ENCODE peak calls at places on chromosomes 11 and 22, in eight cellular contexts. G is pancreas, V is AG10803, W is mesothelial cell of epicardium, E is K562, A is heart left ventricle, X is EH, Y is NCI-H1105. F is an unnamed sample.

GRCh38 chr11:94376841-94377240 is 24.4 kb downstream of the GPR83 start:
- DNase-seq in G (no peak), V (no peak), W (no peak), E (no peak), A (no peak), X (no peak), Y (no peak), F (no peak)

GRCh38 chr22:33325232-33326004 is 267.2 kb upstream of the SYN3 start:
- DNase-seq in G (no peak), V (no peak), W (no peak), E (no peak), A (no peak), X (no peak), Y (peak), F (no peak)

GRCh38 chr22:39233736-39234120 is 11.1 kb downstream of the PDGFB start:
- DNase-seq in G (no peak), V (no peak), W (no peak), E (no peak), A (peak), X (no peak), Y (no peak), F (no peak)

GRCh38 chr22:38180841-38181452 is 683 bp downstream of the PLA2G6 start:
- DNase-seq in G (peak), V (no peak), W (no peak), E (peak), A (peak), X (peak), Y (no peak), F (no peak)

GRCh38 chr22:21697866-21698265 is 32.1 kb downstream of the PPIL2 start:
- DNase-seq in G (no peak), V (peak), W (no peak), E (no peak), A (no peak), X (peak), Y (no peak), F (peak)

GRCh38 chr11:116931206-116931953 is 94.0 kb upstream of the APOA1 start:
- DNase-seq in G (no peak), V (peak), W (no peak), E (peak), A (peak), X (no peak), Y (no peak), F (no peak)

GRCh38 chr22:35033635-35034296 is 32.2 kb upstream of the ISX start:
- DNase-seq in G (no peak), V (no peak), W (no peak), E (no peak), A (no peak), X (no peak), Y (no peak), F (no peak)

GRCh38 chr22:40120783-40121182 is 56.9 kb upstream of the TNRC6B start:
- DNase-seq in G (no peak), V (no peak), W (no peak), E (no peak), A (no peak), X (no peak), Y (no peak), F (no peak)

GRCh38 chr22:44180706-44181032 is at the start of gene PARVG:
- DNase-seq in G (no peak), V (no peak), W (no peak), E (no peak), A (no peak), X (no peak), Y (no peak), F (no peak)

GRCh38 chr11:2909145-2909914 is 19.9 kb downstream of the PHLDA2 start:
- DNase-seq in G (no peak), V (no peak), W (no peak), E (no peak), A (no peak), X (no peak), Y (no peak), F (no peak)

F was measured in GM04503.